ENCODE peak calls at places on chromosomes 16 and 17, in five cellular contexts. One of them, this sample, is unnamed.

GRCh38 chr17:21173543-21173942 is 40.4 kb downstream of the TMEM11 start:
- DNase-seq in globus pallidus: no peak
- DNase-seq in activated naive CD4-positive, alpha-beta T cell treated with anti-CD3 and anti-CD28 coated beads, Interleukin-2, amount 50 U/mL, for 16 hours: no peak
- DNase-seq in tibial artery: no peak
- DNase-seq in heart right ventricle: no peak
- DNase-seq in this sample: no peak

GRCh38 chr17:73746314-73747073 is 102.2 kb upstream of the SDK2 start:
- DNase-seq in tibial artery: no peak
- DNase-seq in activated naive CD4-positive, alpha-beta T cell treated with anti-CD3 and anti-CD28 coated beads, Interleukin-2, amount 50 U/mL, for 16 hours: no peak
- DNase-seq in heart right ventricle: no peak
- DNase-seq in globus pallidus: no peak
- DNase-seq in this sample: no peak

GRCh38 chr17:37567137-37567927 is 41.9 kb downstream of the SYNRG start:
- DNase-seq in tibial artery: no peak
- DNase-seq in globus pallidus: no peak
- DNase-seq in heart right ventricle: no peak
- DNase-seq in activated naive CD4-positive, alpha-beta T cell treated with anti-CD3 and anti-CD28 coated beads, Interleukin-2, amount 50 U/mL, for 16 hours: no peak
- DNase-seq in this sample: no peak

GRCh38 chr16:50580180-50580771 is 32.1 kb downstream of the NKD1 start:
- DNase-seq in activated naive CD4-positive, alpha-beta T cell treated with anti-CD3 and anti-CD28 coated beads, Interleukin-2, amount 50 U/mL, for 16 hours: no peak
- DNase-seq in tibial artery: no peak
- DNase-seq in globus pallidus: no peak
- DNase-seq in heart right ventricle: no peak
- DNase-seq in this sample: no peak

GRCh38 chr17:82275326-82275725 is 1.8 kb upstream of the CSNK1D start:
- DNase-seq in tibial artery: no peak
- DNase-seq in globus pallidus: no peak
- DNase-seq in heart right ventricle: no peak
- DNase-seq in activated naive CD4-positive, alpha-beta T cell treated with anti-CD3 and anti-CD28 coated beads, Interleukin-2, amount 50 U/mL, for 16 hours: no peak
- DNase-seq in this sample: no peak

GRCh38 chr17:41437254-41437653 is 3.5 kb downstream of the KRT38 start:
- DNase-seq in globus pallidus: no peak
- DNase-seq in activated naive CD4-positive, alpha-beta T cell treated with anti-CD3 and anti-CD28 coated beads, Interleukin-2, amount 50 U/mL, for 16 hours: no peak
- DNase-seq in tibial artery: no peak
- DNase-seq in heart right ventricle: no peak
- DNase-seq in this sample: no peak

GRCh38 chr17:80264048-80264792 is 3.6 kb downstream of the RNF213 start:
- DNase-seq in tibial artery: no peak
- DNase-seq in activated naive CD4-positive, alpha-beta T cell treated with anti-CD3 and anti-CD28 coated beads, Interleukin-2, amount 50 U/mL, for 16 hours: peak; percentile 58
- DNase-seq in globus pallidus: peak; percentile 29
- DNase-seq in heart right ventricle: no peak
- DNase-seq in this sample: no peak

GRCh38 chr17:29747660-29748059 is 124.9 kb upstream of the CORO6 start:
- DNase-seq in tibial artery: no peak
- DNase-seq in activated naive CD4-positive, alpha-beta T cell treated with anti-CD3 and anti-CD28 coated beads, Interleukin-2, amount 50 U/mL, for 16 hours: no peak
- DNase-seq in globus pallidus: no peak
- DNase-seq in heart right ventricle: no peak
- DNase-seq in this sample: no peak

GRCh38 chr17:27630607-27631408 is at the start of gene LGALS9:
- DNase-seq in activated naive CD4-positive, alpha-beta T cell treated with anti-CD3 and anti-CD28 coated beads, Interleukin-2, amount 50 U/mL, for 16 hours: peak; percentile 19
- DNase-seq in globus pallidus: peak; percentile 41
- DNase-seq in heart right ventricle: peak; percentile 48
- DNase-seq in tibial artery: no peak
- DNase-seq in this sample: no peak

GRCh38 chr16:25192096-25192495 is 24.7 kb upstream of the AQP8 start:
- DNase-seq in activated naive CD4-positive, alpha-beta T cell treated with anti-CD3 and anti-CD28 coated beads, Interleukin-2, amount 50 U/mL, for 16 hours: no peak
- DNase-seq in tibial artery: no peak
- DNase-seq in heart right ventricle: no peak
- DNase-seq in globus pallidus: no peak
- DNase-seq in this sample: no peak

This sample was measured in WTC11.